ENCODE peak calls at places on chromosomes 12 and 14, in eight cellular contexts. One of them, this sample, is unnamed.

GRCh38 chr12:50059440-50060119 is 2.2 kb downstream of the ASIC1 start:
- DNase-seq in heart left ventricle: no peak
- DNase-seq in SJSA1: no peak
- DNase-seq in brain pericyte: no peak
- DNase-seq in iPS DF 6.9: no peak
- DNase-seq in KG1: no peak
- DNase-seq in M059J: peak
- DNase-seq in natural killer cell treated with Interleukin-12 subunit alpha and Interleukin-12 subunit beta and Interleukin-15 and Interleukin-18, amount 100 ng/mL, for 72 hours: no peak
- DNase-seq in this sample: no peak

GRCh38 chr14:102479777-102480176 is 29.8 kb downstream of the ANKRD9 start:
- DNase-seq in M059J: peak
- DNase-seq in iPS DF 6.9: no peak
- DNase-seq in heart left ventricle: peak
- DNase-seq in KG1: no peak
- DNase-seq in SJSA1: no peak
- DNase-seq in brain pericyte: no peak
- DNase-seq in natural killer cell treated with Interleukin-12 subunit alpha and Interleukin-12 subunit beta and Interleukin-15 and Interleukin-18, amount 100 ng/mL, for 72 hours: no peak
- DNase-seq in this sample: no peak

GRCh38 chr14:55867726-55868125 is 250.5 kb upstream of the PELI2 start:
- DNase-seq in brain pericyte: no peak
- DNase-seq in M059J: no peak
- DNase-seq in KG1: no peak
- DNase-seq in SJSA1: no peak
- DNase-seq in natural killer cell treated with Interleukin-12 subunit alpha and Interleukin-12 subunit beta and Interleukin-15 and Interleukin-18, amount 100 ng/mL, for 72 hours: no peak
- DNase-seq in heart left ventricle: no peak
- DNase-seq in iPS DF 6.9: no peak
- DNase-seq in this sample: no peak

GRCh38 chr14:92670177-92670576 is 78.2 kb downstream of the LGMN start:
- DNase-seq in heart left ventricle: no peak
- DNase-seq in M059J: no peak
- DNase-seq in SJSA1: no peak
- DNase-seq in KG1: no peak
- DNase-seq in iPS DF 6.9: no peak
- DNase-seq in brain pericyte: peak
- DNase-seq in natural killer cell treated with Interleukin-12 subunit alpha and Interleukin-12 subunit beta and Interleukin-15 and Interleukin-18, amount 100 ng/mL, for 72 hours: no peak
- DNase-seq in this sample: no peak

GRCh38 chr12:66210840-66211239 is 21.8 kb downstream of the IRAK3 start:
- DNase-seq in brain pericyte: no peak
- DNase-seq in iPS DF 6.9: no peak
- DNase-seq in heart left ventricle: no peak
- DNase-seq in natural killer cell treated with Interleukin-12 subunit alpha and Interleukin-12 subunit beta and Interleukin-15 and Interleukin-18, amount 100 ng/mL, for 72 hours: no peak
- DNase-seq in SJSA1: no peak
- DNase-seq in KG1: no peak
- DNase-seq in M059J: no peak
- DNase-seq in this sample: no peak

GRCh38 chr12:20260864-20261263 is 107.5 kb upstream of the PDE3A start:
- DNase-seq in brain pericyte: no peak
- DNase-seq in SJSA1: no peak
- DNase-seq in M059J: no peak
- DNase-seq in heart left ventricle: no peak
- DNase-seq in iPS DF 6.9: no peak
- DNase-seq in KG1: no peak
- DNase-seq in natural killer cell treated with Interleukin-12 subunit alpha and Interleukin-12 subunit beta and Interleukin-15 and Interleukin-18, amount 100 ng/mL, for 72 hours: no peak
- DNase-seq in this sample: no peak

GRCh38 chr14:67806228-67806627 is 10.2 kb downstream of the ZFYVE26 start:
- DNase-seq in iPS DF 6.9: no peak
- DNase-seq in heart left ventricle: no peak
- DNase-seq in M059J: no peak
- DNase-seq in brain pericyte: no peak
- DNase-seq in SJSA1: no peak
- DNase-seq in natural killer cell treated with Interleukin-12 subunit alpha and Interleukin-12 subunit beta and Interleukin-15 and Interleukin-18, amount 100 ng/mL, for 72 hours: no peak
- DNase-seq in KG1: no peak
- DNase-seq in this sample: no peak

GRCh38 chr12:3922033-3922432 is 48.8 kb upstream of the PARP11 start:
- DNase-seq in heart left ventricle: no peak
- DNase-seq in SJSA1: no peak
- DNase-seq in KG1: no peak
- DNase-seq in M059J: no peak
- DNase-seq in natural killer cell treated with Interleukin-12 subunit alpha and Interleukin-12 subunit beta and Interleukin-15 and Interleukin-18, amount 100 ng/mL, for 72 hours: no peak
- DNase-seq in brain pericyte: no peak
- DNase-seq in iPS DF 6.9: no peak
- DNase-seq in this sample: no peak

GRCh38 chr12:69712826-69713225 is 13.7 kb upstream of the BEST3 start:
- DNase-seq in SJSA1: no peak
- DNase-seq in M059J: no peak
- DNase-seq in heart left ventricle: no peak
- DNase-seq in KG1: no peak
- DNase-seq in iPS DF 6.9: no peak
- DNase-seq in brain pericyte: no peak
- DNase-seq in natural killer cell treated with Interleukin-12 subunit alpha and Interleukin-12 subunit beta and Interleukin-15 and Interleukin-18, amount 100 ng/mL, for 72 hours: no peak
- DNase-seq in this sample: no peak

GRCh38 chr12:124359671-124360581 is 65.0 kb downstream of the RFLNA start:
- DNase-seq in KG1: no peak
- DNase-seq in brain pericyte: no peak
- DNase-seq in M059J: no peak
- DNase-seq in iPS DF 6.9: no peak
- DNase-seq in SJSA1: no peak
- DNase-seq in heart left ventricle: peak
- DNase-seq in natural killer cell treated with Interleukin-12 subunit alpha and Interleukin-12 subunit beta and Interleukin-15 and Interleukin-18, amount 100 ng/mL, for 72 hours: no peak
- DNase-seq in this sample: no peak

GRCh38 chr12:45010051-45010450 is 40.8 kb downstream of the DBX2 start:
- DNase-seq in heart left ventricle: no peak
- DNase-seq in SJSA1: no peak
- DNase-seq in KG1: no peak
- DNase-seq in M059J: no peak
- DNase-seq in iPS DF 6.9: no peak
- DNase-seq in natural killer cell treated with Interleukin-12 subunit alpha and Interleukin-12 subunit beta and Interleukin-15 and Interleukin-18, amount 100 ng/mL, for 72 hours: no peak
- DNase-seq in brain pericyte: no peak
- DNase-seq in this sample: no peak

GRCh38 chr12:47307680-47308399 is 228.1 kb upstream of the AMIGO2 start:
- DNase-seq in natural killer cell treated with Interleukin-12 subunit alpha and Interleukin-12 subunit beta and Interleukin-15 and Interleukin-18, amount 100 ng/mL, for 72 hours: peak
- DNase-seq in iPS DF 6.9: no peak
- DNase-seq in KG1: peak
- DNase-seq in M059J: peak
- DNase-seq in SJSA1: peak
- DNase-seq in brain pericyte: no peak
- DNase-seq in heart left ventricle: no peak
- DNase-seq in this sample: peak

GRCh38 chr14:61836807-61837206 is 74.6 kb downstream of the SNAPC1 start:
- DNase-seq in KG1: no peak
- DNase-seq in iPS DF 6.9: no peak
- DNase-seq in SJSA1: no peak
- DNase-seq in natural killer cell treated with Interleukin-12 subunit alpha and Interleukin-12 subunit beta and Interleukin-15 and Interleukin-18, amount 100 ng/mL, for 72 hours: no peak
- DNase-seq in brain pericyte: no peak
- DNase-seq in heart left ventricle: no peak
- DNase-seq in M059J: no peak
- DNase-seq in this sample: no peak

This sample was measured in NT2/D1.